ENCODE peak calls at places on chromosome 20, in four cellular contexts. I, E, J and W are unnamed samples.

GRCh38 chr20:12961725-12962124 is 47.0 kb upstream of the SPTLC3 start:
- ATAC-seq in J (no peak), E (no peak), I (no peak), W (no peak)

GRCh38 chr20:34559311-34560140 is 1.0 kb downstream of the MAP1LC3A start:
- ATAC-seq in I (no peak), E (no peak), J (no peak), W (no peak)

GRCh38 chr20:58981564-58982364 is 708 bp downstream of the NELFCD start:
- ATAC-seq in E (no peak), J (peak), I (peak), W (no peak)

GRCh38 chr20:3924304-3925112 is 35.3 kb downstream of the PANK2 start:
- ATAC-seq in E (peak), I (no peak), J (peak), W (peak)

GRCh38 chr20:36941403-36941835 is 10.1 kb downstream of the SAMHD1 start:
- ATAC-seq in I (no peak), J (no peak), E (no peak), W (no peak)

GRCh38 chr20:25534845-25535244 is 50.5 kb downstream of the NINL start:
- ATAC-seq in E (no peak), I (no peak), J (no peak), W (no peak)

GRCh38 chr20:50188879-50189680 is 1.6 kb upstream of the CEBPB start:
- ATAC-seq in I (no peak), J (peak), E (no peak), W (no peak)

GRCh38 chr20:49395183-49395582 is 87.3 kb downstream of the KCNB1 start:
- ATAC-seq in I (no peak), E (no peak), J (no peak), W (peak)

GRCh38 chr20:50221501-50222323 is 31.1 kb downstream of the CEBPB start:
- ATAC-seq in J (peak), E (peak), I (no peak), W (no peak)

GRCh38 chr20:62211769-62212288 is 8.2 kb downstream of the HRH3 start:
- ATAC-seq in I (no peak), E (no peak), J (no peak), W (no peak)
- H3K4me3 ChIP-seq in I (no peak), E (no peak), J (no peak), W (no peak)

GRCh38 chr20:23059831-23060230 is 10.4 kb upstream of the THBD start:
- ATAC-seq in E (no peak), J (no peak), I (no peak), W (no peak)

GRCh38 chr20:23061713-23062561 is 12.5 kb upstream of the THBD start:
- ATAC-seq in I (no peak), E (peak), J (peak), W (peak)

GRCh38 chr20:23062632-23063031 is 13.2 kb upstream of the THBD start:
- ATAC-seq in I (no peak), J (no peak), E (no peak), W (no peak)

GRCh38 chr20:23060629-23061028 is 11.2 kb upstream of the THBD start:
- ATAC-seq in E (no peak), J (no peak), I (no peak), W (no peak)

GRCh38 chr20:23061262-23061661 is 11.8 kb upstream of the THBD start:
- ATAC-seq in E (no peak), I (no peak), J (peak), W (no peak)
- H3K4me3 ChIP-seq in E (no peak), I (no peak), J (no peak), W (no peak)

DNA sequence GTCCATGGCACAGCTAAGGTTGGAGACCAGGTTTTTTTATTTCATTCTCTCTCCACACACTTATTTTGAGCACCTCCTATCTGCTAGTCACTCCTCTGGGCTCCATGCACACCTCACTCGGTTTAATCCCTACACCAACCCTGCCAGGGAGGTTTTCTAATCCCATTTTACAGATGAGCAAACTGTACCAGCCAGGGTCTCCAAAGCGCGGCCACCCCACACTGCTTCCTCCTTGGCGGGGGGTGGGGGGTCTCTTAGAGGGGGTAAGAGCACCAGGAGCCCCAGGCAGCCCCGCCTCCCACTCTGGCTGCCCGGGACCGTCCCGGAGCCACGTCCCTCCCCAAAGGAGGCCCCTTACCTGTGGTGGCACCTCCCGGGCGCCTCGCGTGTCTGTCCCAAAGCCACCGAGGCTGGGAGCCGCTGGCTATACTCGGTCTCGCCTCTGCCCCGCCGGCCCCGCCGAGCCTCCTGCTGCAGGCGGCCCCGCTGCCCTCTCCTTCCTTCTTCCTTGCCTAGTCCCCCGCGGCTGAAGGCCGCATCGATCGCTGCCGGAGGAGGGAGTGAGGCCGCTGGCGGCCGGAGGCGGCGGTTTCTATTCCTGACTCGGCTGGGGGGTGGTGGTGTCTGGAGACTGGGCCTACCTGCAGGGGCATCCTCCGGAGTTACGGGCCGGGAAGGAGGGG is at the start of gene KCNS1:
- ATAC-seq in I (peak), E (peak), J (peak), W (no peak)
- H3K4me3 ChIP-seq in I (peak), E (no peak), J (peak), W (no peak)

GRCh38 chr20:41047279-41047974 is 18.8 kb downstream of the TOP1 start:
- ATAC-seq in I (no peak), E (no peak), J (peak), W (no peak)

GRCh38 chr20:41047975-41048305 is 19.3 kb downstream of the TOP1 start:
- ATAC-seq in E (peak), I (no peak), J (peak), W (no peak)

GRCh38 chr20:41050361-41051019 is 21.9 kb downstream of the TOP1 start:
- ATAC-seq in J (peak), E (no peak), I (no peak), W (peak)

GRCh38 chr20:41049451-41049850 is 20.8 kb downstream of the TOP1 start:
- ATAC-seq in E (no peak), J (no peak), I (no peak), W (no peak)

DNA sequence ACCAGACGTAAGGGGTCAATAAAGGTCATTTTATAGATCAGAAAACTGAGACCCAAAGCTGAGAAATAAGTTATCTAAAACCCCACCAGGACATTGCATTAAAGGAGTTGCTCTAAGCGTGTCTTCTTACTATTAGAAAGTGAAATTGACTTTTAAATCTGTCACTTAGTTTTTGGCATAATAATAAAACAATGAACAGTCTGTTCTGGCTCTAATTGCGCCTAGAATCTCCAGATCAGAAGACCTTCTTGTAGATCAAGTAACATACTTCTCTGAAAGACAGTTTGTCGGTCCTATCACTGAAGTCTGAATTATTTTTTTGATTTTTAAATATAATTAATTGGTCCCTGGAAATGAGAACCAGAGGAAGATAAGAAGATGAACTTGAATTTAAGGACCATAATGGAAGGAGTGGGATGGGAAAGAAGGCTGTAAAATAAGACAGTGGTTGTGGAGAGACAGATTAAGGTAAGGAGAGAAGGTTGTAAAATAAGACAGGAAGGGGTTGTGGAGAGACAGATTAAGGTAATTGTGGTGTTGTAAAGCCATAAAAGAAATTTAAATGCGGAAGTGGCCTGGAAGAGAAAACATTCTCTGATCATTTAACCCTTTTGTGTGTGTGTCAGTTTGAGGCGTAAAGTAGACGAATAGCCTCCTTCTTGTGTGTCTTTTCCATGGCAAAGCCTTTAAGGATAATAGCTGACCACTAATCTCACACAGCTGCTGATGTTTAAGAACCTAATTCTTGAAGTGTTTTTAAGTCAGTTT is 20.0 kb downstream of the TOP1 start:
- ATAC-seq in J (no peak), I (no peak), E (no peak), W (no peak)
- H3K4me3 ChIP-seq in J (peak), I (no peak), E (no peak), W (peak)

DNA sequence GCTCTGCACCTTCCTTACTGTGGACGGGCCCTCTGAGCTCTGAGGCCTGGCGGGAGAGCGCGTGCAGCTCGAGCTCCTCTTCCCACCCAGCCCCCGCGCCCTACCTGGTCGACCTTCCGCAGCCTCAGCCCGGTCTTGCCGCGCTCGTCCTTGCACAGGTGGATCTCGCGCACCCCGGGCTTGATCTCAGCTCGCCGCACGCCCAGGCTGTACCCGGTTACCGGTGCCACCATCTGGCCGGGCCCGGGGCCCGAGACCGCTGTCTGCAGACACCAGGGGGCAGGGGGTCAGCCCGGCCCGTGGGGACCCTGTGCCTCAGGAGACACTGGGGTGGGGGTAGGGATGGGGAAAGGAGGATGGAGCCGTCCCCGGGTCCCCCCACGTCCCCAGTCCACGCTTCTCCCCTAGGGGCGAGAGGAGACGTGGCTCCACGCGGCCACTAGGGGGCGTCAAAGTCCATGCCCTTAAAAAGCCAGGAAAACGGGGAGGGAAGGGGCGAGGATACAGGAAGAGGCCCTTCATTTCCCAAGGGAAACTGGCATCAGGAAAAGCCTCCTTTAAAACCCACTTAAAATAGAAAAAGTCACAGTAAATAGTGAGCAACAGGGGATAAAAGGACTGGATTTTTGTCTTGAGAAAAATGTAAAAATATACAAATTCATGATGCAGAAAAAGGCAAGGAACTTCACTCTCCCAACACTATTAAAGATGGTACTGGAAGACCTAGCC is 15.5 kb downstream of the SDCBP2 start:
- ATAC-seq in J (peak), I (peak), E (peak), W (peak)
- H3K4me3 ChIP-seq in J (no peak), I (no peak), E (no peak), W (peak)

GRCh38 chr20:21523398-21523868 is 9.6 kb upstream of the NKX2-2 start:
- ATAC-seq in E (no peak), I (no peak), J (no peak), W (no peak)
- H3K4me3 ChIP-seq in E (no peak), I (no peak), J (no peak), W (no peak)

GRCh38 chr20:56783826-56784225 is 154.7 kb downstream of the TFAP2C start:
- ATAC-seq in E (no peak), I (no peak), J (no peak), W (no peak)

GRCh38 chr20:56793916-56794315 is 164.8 kb downstream of the TFAP2C start:
- ATAC-seq in J (no peak), E (no peak), I (no peak), W (no peak)

GRCh38 chr20:56788671-56789610 is 159.8 kb downstream of the TFAP2C start:
- ATAC-seq in I (no peak), J (no peak), E (no peak), W (no peak)

GRCh38 chr20:56786503-56786902 is 157.4 kb downstream of the TFAP2C start:
- ATAC-seq in I (no peak), J (no peak), E (no peak), W (no peak)

GRCh38 chr20:56788041-56788670 is 159.1 kb downstream of the TFAP2C start:
- ATAC-seq in I (peak), E (peak), J (peak), W (peak)
- H3K4me3 ChIP-seq in I (no peak), E (no peak), J (no peak), W (no peak)

DNA sequence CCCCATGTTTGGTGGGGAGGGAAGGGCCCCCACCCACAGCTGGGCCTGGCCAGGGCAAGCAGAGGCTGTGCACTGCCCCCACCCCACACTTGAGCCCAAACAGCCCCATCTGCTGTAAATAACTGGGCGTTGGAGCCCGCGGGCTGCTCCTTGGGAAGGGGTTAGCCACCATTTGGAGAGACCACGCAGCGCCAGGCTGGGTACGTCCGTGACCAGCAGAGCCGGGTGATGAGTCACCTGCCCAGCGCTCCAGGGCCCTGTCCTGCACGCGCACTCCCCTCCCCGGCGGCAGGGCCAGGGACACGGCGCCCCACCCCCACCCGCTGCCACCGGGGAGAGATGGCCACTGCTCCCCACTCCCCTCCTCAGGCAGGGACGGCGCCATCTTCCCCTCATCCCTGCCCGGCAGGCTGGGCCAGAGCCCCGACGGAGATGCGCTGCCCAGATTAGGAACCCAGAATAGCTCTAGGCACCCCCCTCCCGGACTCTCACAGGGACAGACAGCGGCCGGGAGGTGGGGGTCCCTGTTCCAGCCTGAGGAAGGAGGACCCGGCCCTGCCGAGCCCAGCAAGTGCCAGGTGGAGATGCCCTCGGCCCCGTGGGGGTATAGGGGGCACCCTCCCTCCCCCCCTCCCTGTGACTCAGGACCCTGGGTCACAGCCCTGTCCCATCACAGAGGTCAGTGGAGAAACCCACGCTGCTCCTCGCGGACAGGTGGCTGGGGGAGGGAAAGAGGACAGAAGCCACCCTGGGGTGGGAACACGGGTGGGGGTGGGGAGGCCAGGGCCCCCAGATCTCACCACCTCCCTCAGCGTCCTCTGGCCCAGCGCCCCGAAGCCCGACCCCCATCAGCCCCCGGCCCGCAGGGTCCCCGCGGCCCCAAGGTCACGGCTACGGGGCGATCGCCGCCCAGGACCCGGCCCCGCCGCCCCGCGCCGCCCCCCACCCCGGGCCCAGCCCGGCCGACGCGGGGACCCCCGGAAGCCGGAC is 642 bp downstream of the EEF1A2 start:
- ATAC-seq in E (no peak), J (peak), I (peak), W (peak)
- H3K4me3 ChIP-seq in E (no peak), J (no peak), I (peak), W (peak)